ENCODE peak calls at places on chromosomes 1 and 21, in eight cellular contexts. One of them, this sample, is unnamed.
A peak's percentile ranks its signal among the peaks of the same experiment; 100 is the strongest.

GRCh38 chr1:21242846-21243245 is 47.4 kb downstream of the ECE1 start:
- DNase-seq in small intestine: no peak
- DNase-seq in NCI-H2081: no peak
- DNase-seq in NCI-H1417 treated with DMSO at 0.1 percent for 48 hours: no peak
- DNase-seq in RPMI8226: no peak
- DNase-seq in T-helper 2 cell: no peak
- DNase-seq in neural crest cell: no peak
- DNase-seq in GM04504: no peak
- DNase-seq in this sample: no peak

GRCh38 chr1:166471359-166471758 is 304.6 kb upstream of the FAM78B start:
- DNase-seq in small intestine: no peak
- DNase-seq in NCI-H2081: no peak
- DNase-seq in NCI-H1417 treated with DMSO at 0.1 percent for 48 hours: no peak
- DNase-seq in RPMI8226: no peak
- DNase-seq in T-helper 2 cell: no peak
- DNase-seq in neural crest cell: no peak
- DNase-seq in GM04504: no peak
- DNase-seq in this sample: no peak

GRCh38 chr1:119838255-119838654 is 27.0 kb upstream of the REG4 start:
- DNase-seq in small intestine: no peak
- DNase-seq in NCI-H2081: no peak
- DNase-seq in NCI-H1417 treated with DMSO at 0.1 percent for 48 hours: no peak
- DNase-seq in RPMI8226: no peak
- DNase-seq in T-helper 2 cell: no peak
- DNase-seq in neural crest cell: no peak
- DNase-seq in GM04504: no peak
- DNase-seq in this sample: no peak

GRCh38 chr1:2789164-2789985 is 12.1 kb downstream of the TTC34 start:
- DNase-seq in small intestine: no peak
- DNase-seq in NCI-H2081: no peak
- DNase-seq in NCI-H1417 treated with DMSO at 0.1 percent for 48 hours: no peak
- DNase-seq in RPMI8226: no peak
- DNase-seq in T-helper 2 cell: no peak
- DNase-seq in neural crest cell: no peak
- DNase-seq in GM04504: no peak
- DNase-seq in this sample: peak; percentile 24

GRCh38 chr21:21101911-21102310 is 103.7 kb downstream of the NCAM2 start:
- DNase-seq in small intestine: no peak
- DNase-seq in NCI-H2081: no peak
- DNase-seq in NCI-H1417 treated with DMSO at 0.1 percent for 48 hours: peak; percentile 26
- DNase-seq in RPMI8226: peak; percentile 28
- DNase-seq in T-helper 2 cell: no peak
- DNase-seq in neural crest cell: peak; percentile 22
- DNase-seq in GM04504: no peak
- DNase-seq in this sample: no peak

GRCh38 chr1:156012051-156012817 is 8.5 kb downstream of the SSR2 start:
- DNase-seq in small intestine: no peak
- DNase-seq in NCI-H2081: no peak
- DNase-seq in NCI-H1417 treated with DMSO at 0.1 percent for 48 hours: no peak
- DNase-seq in RPMI8226: no peak
- DNase-seq in T-helper 2 cell: no peak
- DNase-seq in neural crest cell: no peak
- DNase-seq in GM04504: no peak
- DNase-seq in this sample: no peak

GRCh38 chr1:25837253-25837875 is 17.6 kb downstream of the MTFR1L start:
- DNase-seq in small intestine: peak; percentile 60
- DNase-seq in NCI-H2081: no peak
- DNase-seq in NCI-H1417 treated with DMSO at 0.1 percent for 48 hours: no peak
- DNase-seq in RPMI8226: no peak
- DNase-seq in T-helper 2 cell: no peak
- DNase-seq in neural crest cell: no peak
- DNase-seq in GM04504: no peak
- DNase-seq in this sample: no peak

GRCh38 chr1:8382051-8382505 is 64.2 kb downstream of the SLC45A1 start:
- DNase-seq in small intestine: no peak
- DNase-seq in NCI-H2081: no peak
- DNase-seq in NCI-H1417 treated with DMSO at 0.1 percent for 48 hours: no peak
- DNase-seq in RPMI8226: no peak
- DNase-seq in T-helper 2 cell: no peak
- DNase-seq in neural crest cell: no peak
- DNase-seq in GM04504: no peak
- DNase-seq in this sample: no peak

GRCh38 chr1:33640114-33640660 is 167.7 kb downstream of the ZSCAN20 start:
- DNase-seq in small intestine: no peak
- DNase-seq in NCI-H2081: no peak
- DNase-seq in NCI-H1417 treated with DMSO at 0.1 percent for 48 hours: no peak
- DNase-seq in RPMI8226: no peak
- DNase-seq in T-helper 2 cell: no peak
- DNase-seq in neural crest cell: no peak
- DNase-seq in GM04504: no peak
- DNase-seq in this sample: no peak

GRCh38 chr21:45472445-45473365 is 67.7 kb downstream of the COL18A1 start:
- DNase-seq in small intestine: no peak
- DNase-seq in NCI-H2081: no peak
- DNase-seq in NCI-H1417 treated with DMSO at 0.1 percent for 48 hours: no peak
- DNase-seq in RPMI8226: no peak
- DNase-seq in T-helper 2 cell: no peak
- DNase-seq in neural crest cell: no peak
- DNase-seq in GM04504: no peak
- DNase-seq in this sample: no peak

GRCh38 chr1:57908471-57908870 is 484.6 kb upstream of the DAB1 start:
- DNase-seq in small intestine: no peak
- DNase-seq in NCI-H2081: no peak
- DNase-seq in NCI-H1417 treated with DMSO at 0.1 percent for 48 hours: no peak
- DNase-seq in RPMI8226: no peak
- DNase-seq in T-helper 2 cell: no peak
- DNase-seq in neural crest cell: no peak
- DNase-seq in GM04504: no peak
- DNase-seq in this sample: no peak

GRCh38 chr1:245605480-245606156 is 450.8 kb downstream of the KIF26B start:
- DNase-seq in small intestine: no peak
- DNase-seq in NCI-H2081: no peak
- DNase-seq in NCI-H1417 treated with DMSO at 0.1 percent for 48 hours: no peak
- DNase-seq in RPMI8226: no peak
- DNase-seq in T-helper 2 cell: no peak
- DNase-seq in neural crest cell: no peak
- DNase-seq in GM04504: peak; percentile 79
- DNase-seq in this sample: no peak

GRCh38 chr1:200330770-200331428 is 78.9 kb downstream of the ZNF281 start:
- DNase-seq in small intestine: no peak
- DNase-seq in NCI-H2081: no peak
- DNase-seq in NCI-H1417 treated with DMSO at 0.1 percent for 48 hours: no peak
- DNase-seq in RPMI8226: no peak
- DNase-seq in T-helper 2 cell: no peak
- DNase-seq in neural crest cell: no peak
- DNase-seq in GM04504: no peak
- DNase-seq in this sample: no peak

GRCh38 chr1:101238041-101238515 is 1.3 kb downstream of the S1PR1 start:
- DNase-seq in small intestine: no peak
- DNase-seq in NCI-H2081: no peak
- DNase-seq in NCI-H1417 treated with DMSO at 0.1 percent for 48 hours: no peak
- DNase-seq in RPMI8226: peak; percentile 48
- DNase-seq in T-helper 2 cell: peak; percentile 21
- DNase-seq in neural crest cell: no peak
- DNase-seq in GM04504: no peak
- DNase-seq in this sample: peak; percentile 72

GRCh38 chr21:45854702-45855247 is 126.8 kb upstream of the COL6A1 start:
- DNase-seq in small intestine: no peak
- DNase-seq in NCI-H2081: no peak
- DNase-seq in NCI-H1417 treated with DMSO at 0.1 percent for 48 hours: no peak
- DNase-seq in RPMI8226: no peak
- DNase-seq in T-helper 2 cell: no peak
- DNase-seq in neural crest cell: no peak
- DNase-seq in GM04504: no peak
- DNase-seq in this sample: no peak

GRCh38 chr21:31946236-31946635 is 73.4 kb downstream of the HUNK start:
- DNase-seq in small intestine: no peak
- DNase-seq in NCI-H2081: no peak
- DNase-seq in NCI-H1417 treated with DMSO at 0.1 percent for 48 hours: no peak
- DNase-seq in RPMI8226: no peak
- DNase-seq in T-helper 2 cell: no peak
- DNase-seq in neural crest cell: no peak
- DNase-seq in GM04504: no peak
- DNase-seq in this sample: no peak

GRCh38 chr1:24107462-24108225 is 4.3 kb downstream of the MYOM3 start:
- DNase-seq in small intestine: peak; percentile 82
- DNase-seq in NCI-H2081: no peak
- DNase-seq in NCI-H1417 treated with DMSO at 0.1 percent for 48 hours: no peak
- DNase-seq in RPMI8226: no peak
- DNase-seq in T-helper 2 cell: no peak
- DNase-seq in neural crest cell: no peak
- DNase-seq in GM04504: no peak
- DNase-seq in this sample: no peak

GRCh38 chr1:40185951-40186864 is 25.0 kb downstream of the RLF start:
- DNase-seq in small intestine: peak; percentile 5
- DNase-seq in NCI-H2081: no peak
- DNase-seq in NCI-H1417 treated with DMSO at 0.1 percent for 48 hours: no peak
- DNase-seq in RPMI8226: no peak
- DNase-seq in T-helper 2 cell: no peak
- DNase-seq in neural crest cell: no peak
- DNase-seq in GM04504: peak; percentile 5
- DNase-seq in this sample: peak; percentile 43

GRCh38 chr1:19644422-19644760 is 280 bp downstream of the NBL1 start:
- DNase-seq in small intestine: no peak
- DNase-seq in NCI-H2081: no peak
- DNase-seq in NCI-H1417 treated with DMSO at 0.1 percent for 48 hours: no peak
- DNase-seq in RPMI8226: no peak
- DNase-seq in T-helper 2 cell: no peak
- DNase-seq in neural crest cell: no peak
- DNase-seq in GM04504: no peak
- DNase-seq in this sample: no peak

GRCh38 chr1:11690669-11691301 is 725 bp upstream of the DRAXIN start:
- DNase-seq in small intestine: no peak
- DNase-seq in NCI-H2081: no peak
- DNase-seq in NCI-H1417 treated with DMSO at 0.1 percent for 48 hours: no peak
- DNase-seq in RPMI8226: peak; percentile 52
- DNase-seq in T-helper 2 cell: no peak
- DNase-seq in neural crest cell: peak; percentile 41
- DNase-seq in GM04504: no peak
- DNase-seq in this sample: no peak

GRCh38 chr1:59016390-59016789 is 232.5 kb upstream of the JUN start:
- DNase-seq in small intestine: no peak
- DNase-seq in NCI-H2081: no peak
- DNase-seq in NCI-H1417 treated with DMSO at 0.1 percent for 48 hours: no peak
- DNase-seq in RPMI8226: peak; percentile 71
- DNase-seq in T-helper 2 cell: no peak
- DNase-seq in neural crest cell: no peak
- DNase-seq in GM04504: no peak
- DNase-seq in this sample: no peak

GRCh38 chr1:202957733-202958543 is at the start of gene ADIPOR1:
- DNase-seq in small intestine: peak; percentile 91
- DNase-seq in NCI-H2081: peak; percentile 94
- DNase-seq in NCI-H1417 treated with DMSO at 0.1 percent for 48 hours: peak; percentile 46
- DNase-seq in RPMI8226: peak; percentile 96
- DNase-seq in T-helper 2 cell: peak; percentile 89
- DNase-seq in neural crest cell: peak; percentile 76
- DNase-seq in GM04504: peak; percentile 63
- DNase-seq in this sample: peak; percentile 96

GRCh38 chr1:244409648-244410164 is 42.0 kb downstream of the ADSS2 start:
- DNase-seq in small intestine: no peak
- DNase-seq in NCI-H2081: no peak
- DNase-seq in NCI-H1417 treated with DMSO at 0.1 percent for 48 hours: no peak
- DNase-seq in RPMI8226: no peak
- DNase-seq in T-helper 2 cell: no peak
- DNase-seq in neural crest cell: no peak
- DNase-seq in GM04504: no peak
- DNase-seq in this sample: no peak

GRCh38 chr21:39014751-39015150 is 168.5 kb downstream of the PSMG1 start:
- DNase-seq in small intestine: no peak
- DNase-seq in NCI-H2081: no peak
- DNase-seq in NCI-H1417 treated with DMSO at 0.1 percent for 48 hours: no peak
- DNase-seq in RPMI8226: no peak
- DNase-seq in T-helper 2 cell: no peak
- DNase-seq in neural crest cell: no peak
- DNase-seq in GM04504: peak; percentile 70
- DNase-seq in this sample: no peak

GRCh38 chr1:7284839-7285435 is 486.2 kb upstream of the VAMP3 start:
- DNase-seq in small intestine: no peak
- DNase-seq in NCI-H2081: no peak
- DNase-seq in NCI-H1417 treated with DMSO at 0.1 percent for 48 hours: no peak
- DNase-seq in RPMI8226: no peak
- DNase-seq in T-helper 2 cell: no peak
- DNase-seq in neural crest cell: no peak
- DNase-seq in GM04504: no peak
- DNase-seq in this sample: no peak

GRCh38 chr1:43529206-43529731 is 1.4 kb upstream of the PTPRF start:
- DNase-seq in small intestine: peak; percentile 88
- DNase-seq in NCI-H2081: peak; percentile 88
- DNase-seq in NCI-H1417 treated with DMSO at 0.1 percent for 48 hours: no peak
- DNase-seq in RPMI8226: peak; percentile 85
- DNase-seq in T-helper 2 cell: peak; percentile 49
- DNase-seq in neural crest cell: peak; percentile 93
- DNase-seq in GM04504: peak; percentile 72
- DNase-seq in this sample: peak; percentile 84

GRCh38 chr1:33342041-33342723 is 21.3 kb upstream of the A3GALT2 start:
- DNase-seq in small intestine: peak; percentile 69
- DNase-seq in NCI-H2081: peak; percentile 98
- DNase-seq in NCI-H1417 treated with DMSO at 0.1 percent for 48 hours: peak; percentile 87
- DNase-seq in RPMI8226: no peak
- DNase-seq in T-helper 2 cell: no peak
- DNase-seq in neural crest cell: no peak
- DNase-seq in GM04504: peak; percentile 89
- DNase-seq in this sample: no peak

GRCh38 chr1:14602131-14602530 is 3.6 kb downstream of the KAZN start:
- DNase-seq in small intestine: no peak
- DNase-seq in NCI-H2081: no peak
- DNase-seq in NCI-H1417 treated with DMSO at 0.1 percent for 48 hours: no peak
- DNase-seq in RPMI8226: no peak
- DNase-seq in T-helper 2 cell: no peak
- DNase-seq in neural crest cell: no peak
- DNase-seq in GM04504: no peak
- DNase-seq in this sample: no peak

GRCh38 chr1:158496379-158496778 is 24.4 kb downstream of the OR10R2 start:
- DNase-seq in small intestine: no peak
- DNase-seq in NCI-H2081: no peak
- DNase-seq in NCI-H1417 treated with DMSO at 0.1 percent for 48 hours: no peak
- DNase-seq in RPMI8226: no peak
- DNase-seq in T-helper 2 cell: no peak
- DNase-seq in neural crest cell: no peak
- DNase-seq in GM04504: no peak
- DNase-seq in this sample: no peak

GRCh38 chr1:204760350-204761134 is 75.0 kb upstream of the LRRN2 start:
- DNase-seq in small intestine: no peak
- DNase-seq in NCI-H2081: no peak
- DNase-seq in NCI-H1417 treated with DMSO at 0.1 percent for 48 hours: no peak
- DNase-seq in RPMI8226: no peak
- DNase-seq in T-helper 2 cell: no peak
- DNase-seq in neural crest cell: no peak
- DNase-seq in GM04504: no peak
- DNase-seq in this sample: no peak

GRCh38 chr1:151196292-151196800 is 2.0 kb upstream of the PIP5K1A start:
- DNase-seq in small intestine: peak; percentile 92
- DNase-seq in NCI-H2081: peak; percentile 76
- DNase-seq in NCI-H1417 treated with DMSO at 0.1 percent for 48 hours: peak; percentile 53
- DNase-seq in RPMI8226: peak; percentile 91
- DNase-seq in T-helper 2 cell: peak; percentile 38
- DNase-seq in neural crest cell: peak; percentile 44
- DNase-seq in GM04504: peak; percentile 79
- DNase-seq in this sample: peak; percentile 77

This sample was measured in activated naive CD4-positive, alpha-beta T cell treated with anti-CD3 and anti-CD28 coated beads, Interleukin-2, amount 10 ng/mL, durations not matched to agents 7 days and 5 days.